ENCODE peak calls at places on chromosomes 16 and 17, in seven cellular contexts. V is ELF-1; C is pancreas; U is right cardiac atrium; N is stimulated activated CD8-positive, alpha-beta memory T cell treated with anti-CD3 and anti-CD28 coated beads, Interleukin-15, amount 100 ng/mL, for 24 hours; A is AG20443; W is tibial artery. H is an unnamed sample.

GRCh38 chr16:30937692-30938091 is 11.2 kb upstream of the ORAI3 start:
- DNase-seq in A (no peak), W (no peak), V (no peak), C (no peak), U (no peak), N (no peak), H (no peak)

GRCh38 chr17:17909078-17909477 is 63.1 kb downstream of the TOM1L2 start:
- DNase-seq in N (no peak), C (no peak), V (no peak), W (no peak), A (no peak), U (no peak), H (no peak)

GRCh38 chr16:73053379-73054130 is 5.6 kb upstream of the ZFHX3 start:
- DNase-seq in W (no peak), U (peak), V (peak), A (no peak), C (no peak), N (no peak), H (no peak)

GRCh38 chr16:3946604-3947180 is 66.2 kb upstream of the CREBBP start:
- DNase-seq in W (no peak), C (no peak), A (no peak), U (no peak), V (no peak), N (no peak), H (no peak)

GRCh38 chr17:28540231-28540630 is 12.2 kb downstream of the UNC119 start:
- DNase-seq in C (no peak), U (no peak), N (no peak), A (no peak), V (no peak), W (no peak), H (no peak)

GRCh38 chr17:63440770-63441335 is 5.3 kb downstream of the CYB561 start:
- DNase-seq in A (no peak), N (no peak), U (no peak), V (no peak), W (no peak), C (no peak), H (no peak)

GRCh38 chr17:64686705-64687104 is 24.6 kb upstream of the SMURF2 start:
- DNase-seq in C (no peak), V (no peak), A (no peak), W (no peak), N (no peak), U (no peak), H (no peak)

GRCh38 chr17:10652984-10653680 is 4.0 kb downstream of the MYH3 start:
- DNase-seq in V (no peak), W (no peak), A (no peak), U (no peak), C (no peak), N (no peak), H (no peak)

GRCh38 chr17:40317880-40318834 is 9.2 kb downstream of the RARA start:
- DNase-seq in W (peak), C (peak), U (peak), N (peak), A (peak), V (peak), H (peak)